ENCODE peak calls at places on chromosomes 7 and 10, in four cellular contexts. One of them, this sample, is unnamed. For H3K9me3, the result is how much of the 10 kb centered on the place peaks cover.

GRCh38 chr7:133730360-133730759 is 396.8 kb upstream of the LRGUK start:
- DNase-seq in CD8-positive, alpha-beta memory T cell: no peak
- DNase-seq in ovary: no peak
- DNase-seq in pancreas: no peak
- DNase-seq in this sample: no peak

GRCh38 chr10:91566142-91566541 is 66.7 kb downstream of the PPP1R3C start:
- DNase-seq in CD8-positive, alpha-beta memory T cell: no peak
- DNase-seq in ovary: no peak
- DNase-seq in pancreas: no peak
- DNase-seq in this sample: no peak

GRCh38 chr10:72765051-72765450 is 73.1 kb downstream of the MCU start:
- DNase-seq in CD8-positive, alpha-beta memory T cell: no peak
- DNase-seq in ovary: no peak
- DNase-seq in pancreas: no peak
- DNase-seq in this sample: no peak

GRCh38 chr7:131970602-131971001 is 414.2 kb upstream of the PODXL start:
- DNase-seq in CD8-positive, alpha-beta memory T cell: no peak
- DNase-seq in ovary: no peak
- DNase-seq in pancreas: no peak
- DNase-seq in this sample: no peak

GRCh38 chr10:32077896-32078295 is 21.7 kb upstream of the KIF5B start:
- DNase-seq in CD8-positive, alpha-beta memory T cell: no peak
- DNase-seq in ovary: no peak
- DNase-seq in pancreas: no peak
- DNase-seq in this sample: peak

GRCh38 chr7:25877802-25878789 is 273.9 kb upstream of the NFE2L3 start:
- DNase-seq in CD8-positive, alpha-beta memory T cell: no peak
- DNase-seq in ovary: no peak
- DNase-seq in pancreas: no peak
- DNase-seq in this sample: no peak

GRCh38 chr10:91559170-91559569 is 73.7 kb downstream of the PPP1R3C start:
- DNase-seq in CD8-positive, alpha-beta memory T cell: no peak
- DNase-seq in ovary: no peak
- DNase-seq in pancreas: no peak
- DNase-seq in this sample: no peak

GRCh38 chr10:8048281-8049008 is 6.0 kb upstream of the GATA3 start:
- DNase-seq in CD8-positive, alpha-beta memory T cell: peak
- DNase-seq in ovary: no peak
- DNase-seq in pancreas: no peak
- DNase-seq in this sample: no peak

GRCh38 chr10:130924138-130924819 is 387.2 kb downstream of the TCERG1L start:
- DNase-seq in CD8-positive, alpha-beta memory T cell: no peak
- DNase-seq in ovary: no peak
- DNase-seq in pancreas: peak
- DNase-seq in this sample: peak

GRCh38 chr7:102823715-102824114 is 74.9 kb downstream of the FAM185A start:
- DNase-seq in CD8-positive, alpha-beta memory T cell: no peak
- DNase-seq in ovary: no peak
- DNase-seq in pancreas: no peak
- DNase-seq in this sample: no peak

GRCh38 chr7:102819151-102819550 is 70.4 kb downstream of the FAM185A start:
- DNase-seq in CD8-positive, alpha-beta memory T cell: no peak
- DNase-seq in ovary: no peak
- DNase-seq in pancreas: no peak
- DNase-seq in this sample: no peak

GRCh38 chr7:102818176-102818575 is 69.4 kb downstream of the FAM185A start:
- DNase-seq in CD8-positive, alpha-beta memory T cell: no peak
- DNase-seq in ovary: no peak
- DNase-seq in pancreas: no peak
- DNase-seq in this sample: no peak

DNA sequence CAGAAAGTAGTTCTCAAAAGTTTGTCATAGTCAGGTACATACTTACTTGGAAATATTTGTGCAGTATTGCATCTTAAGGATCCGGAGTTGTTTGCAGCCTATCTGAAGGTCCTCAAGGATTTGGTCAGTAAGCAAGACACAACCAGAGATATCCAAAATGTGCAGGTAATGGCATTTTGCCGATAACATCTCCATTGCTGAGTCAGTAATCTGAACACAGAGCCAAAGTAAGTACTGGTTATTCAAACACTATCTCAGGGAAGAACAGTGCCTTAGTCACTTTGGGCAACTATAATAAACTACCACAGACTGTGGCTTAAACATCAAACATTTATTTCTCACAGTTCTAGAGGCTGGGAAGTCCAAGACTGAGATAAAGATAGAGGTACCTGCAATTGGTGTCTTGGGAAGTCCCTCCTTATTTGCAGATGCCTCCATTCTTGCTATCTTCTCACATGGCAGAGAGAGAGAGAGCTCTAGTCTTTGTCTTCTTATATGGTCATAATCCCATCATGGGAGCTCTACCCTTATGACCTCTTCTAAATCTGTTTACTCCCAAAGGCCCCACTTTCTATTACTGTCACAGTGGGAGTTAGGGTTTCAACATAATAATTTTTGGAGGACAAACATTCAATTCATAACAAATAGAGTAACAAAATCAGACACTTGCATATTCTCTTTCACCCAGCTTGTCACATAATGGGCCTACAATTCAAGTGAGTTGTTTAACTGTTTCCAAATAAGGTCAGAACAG is 73.4 kb downstream of the FAM185A start:
- DNase-seq in CD8-positive, alpha-beta memory T cell: no peak
- DNase-seq in ovary: no peak
- DNase-seq in pancreas: no peak
- DNase-seq in this sample: no peak
- H3K9me3 ChIP-seq in CD8-positive, alpha-beta memory T cell: under half
- H3K9me3 ChIP-seq in ovary: under half
- H3K9me3 ChIP-seq in pancreas: under half
- H3K9me3 ChIP-seq in this sample: under half

GRCh38 chr7:158228131-158228530 is 359.5 kb downstream of the PTPRN2 start:
- DNase-seq in CD8-positive, alpha-beta memory T cell: no peak
- DNase-seq in ovary: no peak
- DNase-seq in pancreas: no peak
- DNase-seq in this sample: no peak
- H3K9me3 ChIP-seq in CD8-positive, alpha-beta memory T cell: under half
- H3K9me3 ChIP-seq in ovary: under half
- H3K9me3 ChIP-seq in pancreas: under half
- H3K9me3 ChIP-seq in this sample: under half

DNA sequence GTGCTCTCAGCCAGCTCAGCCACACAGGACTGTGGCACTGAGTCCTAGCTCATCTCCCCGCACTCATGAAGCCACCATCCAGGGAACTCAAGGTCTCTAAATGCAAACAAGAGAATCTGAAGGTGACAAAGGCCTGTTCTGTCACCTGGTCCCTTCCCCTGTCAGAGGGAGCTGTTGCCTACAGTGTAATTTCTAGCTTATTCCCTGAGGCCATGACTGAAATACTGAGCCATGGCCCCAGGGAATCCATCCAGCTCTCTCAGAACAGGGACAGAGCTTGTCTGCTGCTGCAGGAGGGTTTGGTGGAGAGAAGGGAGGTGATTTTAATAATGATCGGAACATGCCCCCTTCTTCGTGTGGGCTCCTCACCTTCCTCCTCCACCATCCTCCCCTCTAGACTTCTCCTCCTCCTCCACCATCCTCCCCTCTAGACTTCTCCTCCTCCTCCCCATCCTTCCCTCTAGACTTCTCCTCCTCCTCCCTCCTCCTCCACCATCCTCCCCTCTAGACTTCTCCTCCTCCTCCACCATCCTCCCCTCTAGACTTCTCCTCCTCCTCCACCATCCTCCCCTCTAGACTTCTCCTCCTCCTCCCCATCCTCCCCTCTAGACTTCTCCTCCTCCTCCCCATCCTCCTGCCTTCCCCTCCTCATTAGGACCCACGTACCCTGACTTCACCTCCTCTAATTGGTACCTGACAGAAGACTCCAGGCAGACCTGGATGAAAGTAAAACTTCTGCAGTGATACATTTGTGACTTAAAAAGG is 337.9 kb upstream of the MKI67 start:
- DNase-seq in CD8-positive, alpha-beta memory T cell: peak
- DNase-seq in ovary: peak
- DNase-seq in pancreas: no peak
- DNase-seq in this sample: peak
- H3K9me3 ChIP-seq in CD8-positive, alpha-beta memory T cell: under half
- H3K9me3 ChIP-seq in ovary: under half
- H3K9me3 ChIP-seq in pancreas: under half
- H3K9me3 ChIP-seq in this sample: under half

GRCh38 chr10:43219848-43220247 is 47.0 kb downstream of the RASGEF1A start:
- DNase-seq in CD8-positive, alpha-beta memory T cell: no peak
- DNase-seq in ovary: no peak
- DNase-seq in pancreas: peak
- DNase-seq in this sample: no peak
- H3K9me3 ChIP-seq in CD8-positive, alpha-beta memory T cell: under half
- H3K9me3 ChIP-seq in ovary: under half
- H3K9me3 ChIP-seq in pancreas: under half
- H3K9me3 ChIP-seq in this sample: under half

DNA sequence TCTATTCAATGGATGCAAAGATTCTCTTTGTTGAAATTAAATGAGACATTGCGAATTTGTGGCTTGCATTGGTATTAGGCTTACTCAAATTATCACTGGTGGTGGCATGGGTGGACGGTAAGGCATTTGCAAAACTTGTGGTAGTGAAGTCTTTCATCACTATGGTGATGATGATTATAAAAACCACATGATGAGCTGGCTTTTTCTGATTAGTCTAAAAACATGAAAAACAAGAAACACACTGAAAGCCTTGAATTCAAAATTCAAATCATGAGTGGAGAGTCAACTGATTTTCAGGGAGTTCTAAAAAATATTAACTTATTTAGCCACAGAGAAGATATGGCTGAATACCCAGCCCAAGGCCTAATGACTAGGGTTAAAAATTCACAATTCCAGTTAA is 99.8 kb upstream of the HGF start:
- DNase-seq in CD8-positive, alpha-beta memory T cell: no peak
- DNase-seq in ovary: no peak
- DNase-seq in pancreas: no peak
- DNase-seq in this sample: no peak
- H3K9me3 ChIP-seq in CD8-positive, alpha-beta memory T cell: under half
- H3K9me3 ChIP-seq in ovary: under half
- H3K9me3 ChIP-seq in pancreas: under half
- H3K9me3 ChIP-seq in this sample: under half

GRCh38 chr7:98575878-98576277 is 41.2 kb upstream of the NPTX2 start:
- DNase-seq in CD8-positive, alpha-beta memory T cell: no peak
- DNase-seq in ovary: no peak
- DNase-seq in pancreas: no peak
- DNase-seq in this sample: no peak
- H3K9me3 ChIP-seq in CD8-positive, alpha-beta memory T cell: under half
- H3K9me3 ChIP-seq in ovary: under half
- H3K9me3 ChIP-seq in pancreas: under half
- H3K9me3 ChIP-seq in this sample: under half

DNA sequence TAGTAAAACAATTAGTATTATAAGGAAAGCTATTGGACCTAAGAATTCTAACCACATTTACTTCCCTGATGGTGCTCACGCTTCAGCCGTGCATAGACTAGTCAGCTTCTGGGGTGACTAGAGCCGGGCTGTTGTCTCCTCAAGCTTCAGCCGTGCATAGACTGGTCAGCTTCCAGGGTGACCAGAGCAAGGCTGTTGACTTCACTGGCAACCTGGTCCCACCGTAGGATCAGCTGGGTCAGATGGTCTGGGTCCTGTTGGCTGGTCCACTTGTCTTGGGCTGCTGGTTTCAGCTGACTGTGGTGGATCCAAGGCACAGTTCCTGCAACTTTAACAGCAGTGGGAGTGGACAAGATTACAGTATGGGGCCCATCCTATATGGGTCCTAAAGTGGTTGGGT is 99.4 kb downstream of the TRIM24 start:
- DNase-seq in CD8-positive, alpha-beta memory T cell: no peak
- DNase-seq in ovary: no peak
- DNase-seq in pancreas: no peak
- DNase-seq in this sample: no peak
- H3K9me3 ChIP-seq in CD8-positive, alpha-beta memory T cell: under half
- H3K9me3 ChIP-seq in ovary: under half
- H3K9me3 ChIP-seq in pancreas: under half
- H3K9me3 ChIP-seq in this sample: under half

This sample was measured in cardiac muscle cell.